ENCODE peak calls at places on chromosomes 13 and 19, in five cellular contexts. H, I, C, A and B are unnamed samples.

GRCh38 chr19:42271045-42271419 is 2.0 kb downstream of the CIC start:
- DNase-seq in H (no peak), I (no peak), C (no peak), A (peak), B (no peak)

GRCh38 chr13:67554296-67554695 is 324.2 kb upstream of the PCDH9 start:
- DNase-seq in H (peak), I (no peak), C (peak), A (no peak), B (no peak)

GRCh38 chr13:70568571-70568970 is 460.3 kb upstream of the KLHL1 start:
- DNase-seq in H (peak), I (no peak), C (peak), A (no peak), B (peak)

GRCh38 chr13:33639158-33639557 is 178.8 kb upstream of the RFC3 start:
- DNase-seq in H (peak), I (no peak), C (peak), A (no peak), B (no peak)

GRCh38 chr13:52130641-52131040 is 1.8 kb upstream of the NEK5 start:
- DNase-seq in H (no peak), I (no peak), C (no peak), A (no peak), B (no peak)

GRCh38 chr13:114151565-114152284 is 19.3 kb upstream of the RASA3 start:
- DNase-seq in H (no peak), I (no peak), C (no peak), A (peak), B (peak)

GRCh38 chr13:38582133-38582532 is 104.7 kb upstream of the FREM2 start:
- DNase-seq in H (peak), I (no peak), C (peak), A (no peak), B (no peak)

GRCh38 chr19:38900816-38901215 is 1.0 kb downstream of the NFKBIB start:
- DNase-seq in H (no peak), I (no peak), C (peak), A (no peak), B (no peak)

GRCh38 chr13:34044041-34044440 is 226.1 kb downstream of the RFC3 start:
- DNase-seq in H (no peak), I (no peak), C (peak), A (no peak), B (no peak)

GRCh38 chr13:30830638-30830965 is 75.5 kb upstream of the MEDAG start:
- DNase-seq in H (peak), I (no peak), C (no peak), A (no peak), B (peak)

GRCh38 chr19:7863971-7864718 is 10.0 kb downstream of the PRR36 start:
- DNase-seq in H (no peak), I (no peak), C (no peak), A (no peak), B (no peak)

GRCh38 chr13:50450279-50450678 is 393.2 kb downstream of the DLEU7 start:
- DNase-seq in H (no peak), I (no peak), C (no peak), A (no peak), B (no peak)

GRCh38 chr19:49125025-49125731 is 5.8 kb downstream of the PPFIA3 start:
- DNase-seq in H (no peak), I (no peak), C (no peak), A (no peak), B (no peak)

GRCh38 chr13:101681834-101682233 is 229.4 kb downstream of the ITGBL1 start:
- DNase-seq in H (peak), I (no peak), C (peak), A (no peak), B (no peak)

GRCh38 chr13:36421447-36421846 is 10.8 kb upstream of the CCNA1 start:
- DNase-seq in H (no peak), I (no peak), C (peak), A (no peak), B (no peak)

GRCh38 chr13:95643814-95644598 is 500 bp downstream of the DZIP1 start:
- DNase-seq in H (peak), I (peak), C (peak), A (no peak), B (no peak)

GRCh38 chr19:44725684-44726083 is 22.8 kb upstream of the BCL3 start:
- DNase-seq in H (no peak), I (no peak), C (no peak), A (no peak), B (no peak)

GRCh38 chr19:48635263-48635965 is 1.8 kb downstream of the DBP start:
- DNase-seq in H (no peak), I (peak), C (no peak), A (peak), B (no peak)

GRCh38 chr19:52034051-52034728 is 6.0 kb upstream of the ZNF614 start:
- DNase-seq in H (peak), I (no peak), C (peak), A (no peak), B (no peak)

GRCh38 chr19:2777952-2778683 is 5.0 kb downstream of the SGTA start:
- DNase-seq in H (no peak), I (no peak), C (no peak), A (no peak), B (no peak)
- H3K4me3 ChIP-seq in H (no peak), I (no peak), C (no peak), A (no peak), B (no peak)

GRCh38 chr19:17303940-17304267 is 679 bp upstream of the ABHD8 start:
- DNase-seq in H (no peak), I (peak), C (no peak), A (peak), B (no peak)

GRCh38 chr19:17306285-17306714 is 628 bp downstream of the MRPL34 start:
- DNase-seq in H (no peak), I (no peak), C (no peak), A (no peak), B (no peak)

GRCh38 chr19:17304386-17305047 is 1.2 kb upstream of the MRPL34 start:
- DNase-seq in H (no peak), I (no peak), C (no peak), A (peak), B (no peak)

GRCh38 chr19:17305517-17306284 is at the start of gene MRPL34:
- DNase-seq in H (peak), I (peak), C (peak), A (peak), B (peak)

DNA sequence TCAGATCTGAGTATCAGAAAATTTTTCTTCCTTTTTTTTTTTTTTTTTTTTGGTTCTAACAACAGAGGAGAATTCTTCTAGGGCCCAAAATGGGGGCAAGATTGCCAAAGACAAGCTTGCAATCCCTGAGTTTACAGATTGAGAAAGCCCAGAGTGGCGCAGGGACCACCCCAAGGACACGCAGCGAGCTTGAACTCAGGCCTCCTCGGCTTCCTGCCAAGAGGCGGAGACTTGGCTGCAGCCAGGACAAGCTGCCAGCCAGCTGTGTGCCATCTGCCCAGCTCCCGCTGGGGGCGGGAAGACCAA is 508 bp upstream of the MRPL34 start:
- DNase-seq in H (no peak), I (no peak), C (no peak), A (no peak), B (no peak)
- H3K4me3 ChIP-seq in H (peak), I (peak), C (peak), A (no peak), B (no peak)

GRCh38 chr13:46665243-46665629 is 112.3 kb downstream of the LRCH1 start:
- DNase-seq in H (no peak), I (no peak), C (no peak), A (no peak), B (no peak)

GRCh38 chr13:46668302-46668720 is 115.3 kb downstream of the LRCH1 start:
- DNase-seq in H (peak), I (no peak), C (peak), A (peak), B (no peak)

GRCh38 chr13:46667687-46668281 is 114.8 kb downstream of the LRCH1 start:
- DNase-seq in H (no peak), I (no peak), C (no peak), A (no peak), B (no peak)

GRCh38 chr13:46665630-46666482 is 112.9 kb downstream of the LRCH1 start:
- DNase-seq in H (no peak), I (no peak), C (no peak), A (no peak), B (no peak)

DNA sequence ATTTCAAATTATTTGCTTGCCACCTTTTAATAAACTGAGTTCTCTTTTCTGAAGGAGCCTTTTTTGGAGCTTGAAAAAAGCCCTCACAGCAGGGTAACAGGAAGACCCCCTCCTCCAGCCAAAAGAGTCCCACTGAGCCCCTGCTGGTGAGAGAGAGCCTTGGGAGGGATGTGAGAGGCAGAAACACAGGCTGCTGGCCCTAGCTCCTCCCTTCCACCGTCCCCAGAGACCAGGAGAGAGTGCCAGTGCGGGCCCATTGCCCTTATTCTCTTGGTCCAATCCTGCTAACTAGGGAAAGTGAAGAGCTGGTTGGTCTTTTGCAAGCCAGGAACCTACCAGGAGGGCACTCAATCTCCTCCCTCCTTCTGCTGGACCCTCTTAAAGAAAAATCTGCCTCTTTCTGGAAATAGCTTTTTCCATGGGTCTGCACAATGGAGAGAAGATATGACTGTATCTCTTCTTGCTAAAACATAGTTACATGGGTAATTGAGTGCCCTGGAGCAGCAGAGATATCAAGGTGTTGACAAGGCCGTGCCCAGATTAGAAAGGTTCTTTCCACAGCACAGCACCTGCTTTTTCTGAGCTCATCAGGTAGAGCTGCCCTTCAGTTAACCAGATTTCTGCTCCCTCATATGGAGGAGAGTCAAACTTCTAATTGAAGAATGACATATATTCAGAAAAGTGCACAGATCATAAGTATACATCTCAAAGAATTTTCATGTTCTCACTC is 113.9 kb downstream of the LRCH1 start:
- DNase-seq in H (no peak), I (no peak), C (no peak), A (no peak), B (no peak)
- H3K4me3 ChIP-seq in H (no peak), I (no peak), C (no peak), A (no peak), B (no peak)

GRCh38 chr13:57632276-57633140 is 964 bp downstream of the PCDH17 start:
- DNase-seq in H (no peak), I (peak), C (no peak), A (no peak), B (no peak)
- H3K4me3 ChIP-seq in H (no peak), I (peak), C (peak), A (peak), B (no peak)

DNA sequence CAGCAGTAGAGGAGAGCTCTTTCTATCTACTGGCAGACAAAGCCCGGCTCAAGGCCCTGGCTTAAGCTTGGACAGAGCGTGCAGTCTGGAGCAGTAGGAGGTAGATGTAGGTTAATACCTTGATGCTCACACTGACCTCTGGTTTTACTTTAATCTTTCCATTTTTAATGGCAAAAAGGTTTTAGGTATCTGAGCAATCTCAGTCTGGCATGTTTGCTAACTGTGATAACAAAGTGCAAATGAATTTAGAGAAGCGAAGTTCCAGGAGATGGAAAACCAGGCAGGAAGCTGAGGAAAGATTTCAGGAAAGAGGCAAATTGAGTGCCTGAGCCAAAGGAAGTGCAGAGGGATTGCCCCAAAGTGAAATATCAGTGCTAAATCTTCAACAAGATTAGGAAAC is 356.6 kb downstream of the FOXO1 start:
- DNase-seq in H (no peak), I (no peak), C (no peak), A (no peak), B (no peak)
- H3K4me3 ChIP-seq in H (no peak), I (no peak), C (no peak), A (no peak), B (no peak)

DNA sequence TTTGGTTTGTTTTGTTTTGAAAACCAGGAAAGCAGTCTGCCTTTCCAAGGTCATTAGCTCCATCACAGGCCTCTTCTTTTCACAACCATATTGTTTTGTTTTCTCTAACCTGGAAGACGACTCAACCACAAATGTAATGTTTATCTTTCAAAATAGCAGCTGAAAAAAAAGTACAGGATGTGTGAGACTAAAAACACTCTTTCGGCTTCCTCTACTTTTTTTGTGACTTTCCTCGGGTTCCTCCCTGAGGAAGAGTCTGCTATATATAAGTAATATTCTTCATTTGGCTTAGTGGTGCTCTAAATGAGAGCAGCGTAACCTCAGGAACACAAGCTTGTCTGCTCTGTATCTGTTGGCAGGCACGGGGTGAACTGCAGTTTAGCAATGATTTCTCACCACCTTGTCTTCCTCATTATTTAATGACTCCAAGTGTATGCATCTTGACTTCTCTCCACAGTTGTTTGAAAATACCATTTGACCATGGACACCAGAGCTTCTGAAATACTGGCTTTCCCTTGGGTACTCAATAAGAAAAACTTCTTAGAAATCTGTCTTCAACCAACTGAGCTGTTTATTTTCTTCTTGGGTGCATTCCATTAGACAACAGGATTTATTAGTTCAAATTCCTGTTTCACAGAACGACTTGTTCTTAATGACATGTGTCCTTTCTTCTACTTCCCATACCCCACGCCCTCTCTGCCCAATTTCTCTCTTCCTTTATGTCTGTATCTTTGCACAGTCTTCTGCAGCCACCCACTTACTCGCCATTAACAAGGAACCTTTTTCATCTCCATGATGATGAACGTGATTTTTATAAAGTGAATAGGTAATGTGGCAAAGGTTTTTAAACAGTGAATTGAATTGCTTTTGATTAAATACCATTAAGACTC is 11.5 kb upstream of the ITM2B start:
- DNase-seq in H (no peak), I (no peak), C (peak), A (peak), B (no peak)
- H3K4me3 ChIP-seq in H (no peak), I (peak), C (no peak), A (no peak), B (no peak)

GRCh38 chr13:91399189-91400093 is 1.0 kb downstream of the GPC5 start:
- DNase-seq in H (no peak), I (no peak), C (no peak), A (no peak), B (no peak)
- H3K4me3 ChIP-seq in H (peak), I (peak), C (no peak), A (peak), B (no peak)

DNA sequence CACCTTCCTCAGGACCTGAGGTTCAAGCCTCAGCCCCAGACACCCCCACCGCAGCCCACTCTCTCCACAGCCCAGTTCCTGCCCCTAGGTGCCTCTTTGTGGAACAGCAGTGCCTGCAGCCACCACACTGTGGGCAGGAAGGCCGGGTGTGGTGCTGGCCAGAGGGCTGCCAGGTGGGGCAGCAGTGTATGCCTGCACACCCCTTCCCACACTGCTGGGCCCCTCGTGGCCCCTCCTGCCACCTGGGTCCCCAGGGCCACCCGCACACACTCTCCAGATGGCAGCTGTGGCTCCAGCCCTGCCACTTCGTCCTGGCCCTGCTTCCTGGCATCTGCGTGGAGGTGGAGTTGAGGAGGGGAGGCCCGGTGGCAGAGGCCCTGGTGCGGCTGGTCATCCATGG is 35.1 kb downstream of the HPN start:
- DNase-seq in H (no peak), I (no peak), C (no peak), A (no peak), B (no peak)
- H3K4me3 ChIP-seq in H (no peak), I (no peak), C (no peak), A (no peak), B (no peak)

DNA sequence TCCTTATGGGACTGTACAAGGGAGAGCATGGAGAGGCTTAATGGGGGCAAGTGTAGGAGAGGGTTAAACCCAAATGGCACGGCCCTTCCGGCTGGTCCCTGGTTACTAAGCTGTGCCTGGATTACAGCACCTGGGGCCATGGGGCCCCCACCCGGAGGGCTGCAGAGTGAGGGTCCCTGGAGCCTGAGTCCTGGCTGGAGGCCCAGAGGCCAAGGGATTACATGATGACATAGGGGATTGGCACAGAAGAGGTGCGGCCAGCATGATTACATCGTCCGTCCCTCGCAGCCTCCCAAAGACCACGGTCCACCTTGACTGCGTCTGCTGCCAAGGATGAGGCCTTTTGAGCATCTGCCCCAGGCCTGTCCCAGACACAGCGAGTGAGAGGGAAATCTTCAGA is 149.4 kb downstream of the URI1 start:
- DNase-seq in H (no peak), I (peak), C (no peak), A (no peak), B (no peak)
- H3K4me3 ChIP-seq in H (no peak), I (no peak), C (no peak), A (no peak), B (no peak)